ENCODE peak calls at places on chromosomes 4 and X, in four cellular contexts. F is fibroblast of pulmonary artery, J is KBM-7, C is MCF 10A. R is an unnamed sample.

GRCh38 chr4:119659576-119659975 is 31.0 kb upstream of the PDE5A start:
- DNase-seq in C (no peak), F (peak), J (no peak), R (peak)

GRCh38 chr4:23041501-23041900 is 348.8 kb downstream of the GBA3 start:
- DNase-seq in C (no peak), J (no peak), F (no peak), R (no peak)

GRCh38 chrX:130120746-130121504 is 10.6 kb upstream of the ELF4 start:
- DNase-seq in F (peak), J (peak), C (peak), R (peak)

GRCh38 chr4:147831452-147832192 is 99.7 kb downstream of the ARHGAP10 start:
- DNase-seq in C (peak), F (peak), J (peak), R (peak)

GRCh38 chrX:56792270-56793111 is 63.4 kb downstream of the NBDY start:
- DNase-seq in J (no peak), C (no peak), F (no peak), R (no peak)

GRCh38 chr4:6582889-6583504 is 8.0 kb downstream of the MAN2B2 start:
- DNase-seq in J (peak), C (peak), F (peak), R (peak)

GRCh38 chr4:88897180-88897579 is 159.8 kb downstream of the FAM13A start:
- DNase-seq in J (no peak), F (no peak), C (no peak), R (no peak)

GRCh38 chrX:9569875-9570274 is 105.0 kb downstream of the TBL1X start:
- DNase-seq in C (no peak), J (no peak), F (peak), R (no peak)

GRCh38 chr4:40721730-40722171 is 28.0 kb upstream of the NSUN7 start:
- DNase-seq in J (no peak), C (no peak), F (no peak), R (peak)

GRCh38 chr4:18042754-18043153 is 21.2 kb upstream of the LCORL start:
- DNase-seq in F (no peak), J (no peak), C (peak), R (no peak)

GRCh38 chr4:174867893-174868292 is 38.8 kb upstream of the GLRA3 start:
- DNase-seq in C (no peak), J (no peak), F (no peak), R (no peak)

GRCh38 chr4:176409627-176410026 is 89.9 kb downstream of the SPCS3 start:
- DNase-seq in J (no peak), C (no peak), F (no peak), R (peak)

GRCh38 chrX:153794897-153795816 is 689 bp downstream of the SSR4 start:
- DNase-seq in J (no peak), F (peak), C (no peak), R (no peak)

GRCh38 chrX:136851526-136851925 is 29.0 kb downstream of the RBMX start:
- DNase-seq in J (no peak), F (no peak), C (no peak), R (no peak)

GRCh38 chrX:69298466-69299140 is 133.3 kb upstream of the PJA1 start:
- DNase-seq in C (peak), F (peak), J (no peak), R (no peak)

GRCh38 chr4:141306331-141306730 is 85.6 kb downstream of the ZNF330 start:
- DNase-seq in J (peak), C (no peak), F (no peak), R (no peak)

GRCh38 chr4:105989411-105990242 is 94.4 kb downstream of the NPNT start:
- DNase-seq in C (no peak), F (no peak), J (no peak), R (no peak)

GRCh38 chr4:40471923-40472322 is 136.8 kb downstream of the CHRNA9 start:
- DNase-seq in J (no peak), C (no peak), F (no peak), R (no peak)

GRCh38 chrX:112120737-112121136 is 38.2 kb upstream of the TRPC5 start:
- DNase-seq in F (no peak), J (no peak), C (no peak), R (no peak)

R was measured in choroid plexus epithelial cell.